ENCODE peak calls at places on chromosomes 5 and 9, in five cellular contexts. G is fibroblast of lung, N is stomach, Q is tibial nerve, P is heart left ventricle. L is an unnamed sample.

GRCh38 chr5:173423452-173424117 is 95.4 kb upstream of the STC2 start:
- DNase-seq in N (no peak), Q (no peak), P (no peak), G (no peak), L (no peak)

GRCh38 chr9:95819636-95820035 is 55.9 kb upstream of the ERCC6L2 start:
- DNase-seq in N (no peak), P (no peak), G (no peak), Q (no peak), L (no peak)

GRCh38 chr9:104748359-104749031 is 1.0 kb downstream of the NIPSNAP3A start:
- DNase-seq in P (no peak), Q (no peak), G (peak), N (no peak), L (no peak)

GRCh38 chr5:133581348-133581747 is 31.0 kb downstream of the FSTL4 start:
- DNase-seq in Q (no peak), G (no peak), P (no peak), N (no peak), L (no peak)

GRCh38 chr5:79613571-79613970 is 1.3 kb downstream of the TENT2 start:
- DNase-seq in Q (no peak), G (no peak), N (no peak), P (no peak), L (no peak)

GRCh38 chr5:172714491-172715420 is 56.2 kb downstream of the DUSP1 start:
- DNase-seq in Q (peak), G (peak), P (peak), N (peak), L (peak)

GRCh38 chr5:137071526-137071925 is 427.6 kb downstream of the SPOCK1 start:
- DNase-seq in G (no peak), Q (no peak), N (no peak), P (no peak), L (no peak)

GRCh38 chr9:124206391-124206790 is 51.4 kb upstream of the NEK6 start:
- DNase-seq in G (no peak), N (no peak), P (no peak), Q (no peak), L (no peak)

GRCh38 chr5:1184481-1184880 is 16.9 kb upstream of the SLC6A19 start:
- DNase-seq in N (no peak), G (no peak), P (no peak), Q (no peak), L (no peak)

GRCh38 chr5:31680528-31680927 is 41.6 kb downstream of the PDZD2 start:
- DNase-seq in Q (no peak), N (no peak), G (no peak), P (peak), L (no peak)

GRCh38 chr9:129778469-129778868 is 24.5 kb upstream of the TOR1B start:
- DNase-seq in N (no peak), G (no peak), Q (no peak), P (no peak), L (no peak)

GRCh38 chr5:57711946-57712345 is 229.3 kb upstream of the ACTBL2 start:
- DNase-seq in G (no peak), P (no peak), Q (no peak), N (no peak), L (no peak)

GRCh38 chr5:180323929-180324632 is 29.1 kb downstream of the GFPT2 start:
- DNase-seq in P (no peak), G (peak), Q (no peak), N (no peak), L (no peak)

GRCh38 chr5:34740306-34740891 is 84.3 kb downstream of the RAI14 start:
- DNase-seq in G (peak), N (no peak), Q (no peak), P (peak), L (no peak)

GRCh38 chr5:155530046-155530445 is 516.5 kb downstream of the KIF4B start:
- DNase-seq in Q (no peak), G (peak), N (no peak), P (no peak), L (no peak)

GRCh38 chr5:127290019-127290945 is at the start of gene MEGF10:
- DNase-seq in Q (peak), N (no peak), P (no peak), G (peak), L (no peak)

GRCh38 chr9:123232332-123232731 is 36.1 kb downstream of the STRBP start:
- DNase-seq in N (no peak), G (no peak), P (no peak), Q (no peak), L (no peak)

GRCh38 chr5:150514708-150515211 is 6.8 kb downstream of the NDST1 start:
- DNase-seq in Q (no peak), N (peak), P (no peak), G (no peak), L (no peak)

GRCh38 chr5:79464695-79465332 is 49.1 kb downstream of the HOMER1 start:
- DNase-seq in G (peak), Q (no peak), P (no peak), N (no peak), L (no peak)

GRCh38 chr5:97096096-97096648 is 46.2 kb downstream of the LIX1 start:
- DNase-seq in Q (no peak), G (peak), P (no peak), N (no peak), L (peak)

GRCh38 chr5:14665110-14665822 is 748 bp downstream of the OTULIN start:
- DNase-seq in Q (no peak), G (no peak), N (peak), P (peak), L (no peak)

GRCh38 chr9:23343226-23343625 is 482.8 kb downstream of the ELAVL2 start:
- DNase-seq in N (no peak), P (no peak), G (no peak), Q (no peak), L (no peak)

GRCh38 chr5:58019614-58020013 is 440.3 kb downstream of the PLK2 start:
- DNase-seq in N (peak), P (peak), Q (peak), G (no peak), L (no peak)

GRCh38 chr5:156137482-156137881 is 189.5 kb upstream of the SGCD start:
- DNase-seq in N (no peak), G (no peak), Q (no peak), P (no peak), L (no peak)

GRCh38 chr9:95313010-95313498 is 4.5 kb downstream of the FANCC start:
- DNase-seq in P (peak), G (peak), Q (peak), N (peak), L (no peak)

DNA sequence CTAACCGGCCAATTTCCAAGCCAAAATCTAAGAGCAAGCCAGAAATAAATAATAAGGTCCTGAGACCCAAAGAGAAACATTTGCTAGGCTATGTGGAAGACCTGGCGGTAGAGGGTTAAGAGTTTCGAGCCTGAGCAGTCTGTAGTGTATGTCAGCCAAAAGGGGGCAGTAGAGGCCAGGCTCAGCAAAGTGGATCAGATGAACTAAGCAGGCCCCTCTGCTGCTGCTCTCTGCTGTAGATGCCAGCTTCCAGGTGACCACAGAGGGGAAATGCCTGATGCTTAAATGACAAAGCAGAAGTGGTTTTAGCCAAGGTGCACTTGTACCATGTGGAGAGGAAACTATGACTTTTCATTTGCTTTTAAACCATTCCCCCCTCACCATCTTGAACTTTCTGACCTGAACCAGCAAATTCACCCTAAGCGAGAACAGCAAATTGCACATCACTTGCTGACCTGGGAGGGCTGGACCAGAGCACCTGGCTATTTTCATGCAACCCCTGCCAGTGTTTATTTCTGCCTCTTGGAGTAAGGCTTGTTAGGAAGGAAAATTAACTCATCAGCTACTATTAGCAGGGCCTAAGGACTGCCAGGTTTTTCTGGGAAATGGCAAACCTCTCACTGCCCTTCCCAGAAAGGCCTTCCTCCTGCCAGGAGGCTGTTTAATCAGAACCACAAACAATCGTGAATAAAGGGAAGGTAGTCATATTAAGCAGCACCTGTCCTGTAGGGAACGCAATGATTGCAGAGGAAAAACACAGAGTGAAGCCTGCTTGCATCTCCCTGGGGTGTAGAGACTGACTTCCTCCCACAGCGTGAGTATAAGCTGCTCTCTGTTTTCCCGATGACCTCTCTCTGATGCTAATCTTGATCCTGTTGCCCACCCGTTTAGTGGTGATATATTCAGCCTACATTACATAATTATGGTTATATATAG is 818.2 kb downstream of the TLR4 start:
- DNase-seq in N (no peak), Q (no peak), P (peak), G (peak), L (no peak)
- TF ChIP-seq CTCF in N (no peak), Q (no peak), P (peak), G (peak), L (peak)

GRCh38 chr5:88826959-88827585 is 55.9 kb downstream of the MEF2C start:
- DNase-seq in N (no peak), G (peak), P (peak), Q (peak), L (peak)
- H3K4me3 ChIP-seq in N (no peak), G (no peak), P (peak), Q (no peak), L (no peak)

GRCh38 chr9:135615666-135616620 is 23.4 kb downstream of the GLT6D1 start:
- DNase-seq in Q (no peak), N (no peak), G (no peak), P (no peak), L (no peak)
- TF ChIP-seq CTCF in Q (no peak), N (no peak), G (no peak), P (no peak), L (peak)

DNA sequence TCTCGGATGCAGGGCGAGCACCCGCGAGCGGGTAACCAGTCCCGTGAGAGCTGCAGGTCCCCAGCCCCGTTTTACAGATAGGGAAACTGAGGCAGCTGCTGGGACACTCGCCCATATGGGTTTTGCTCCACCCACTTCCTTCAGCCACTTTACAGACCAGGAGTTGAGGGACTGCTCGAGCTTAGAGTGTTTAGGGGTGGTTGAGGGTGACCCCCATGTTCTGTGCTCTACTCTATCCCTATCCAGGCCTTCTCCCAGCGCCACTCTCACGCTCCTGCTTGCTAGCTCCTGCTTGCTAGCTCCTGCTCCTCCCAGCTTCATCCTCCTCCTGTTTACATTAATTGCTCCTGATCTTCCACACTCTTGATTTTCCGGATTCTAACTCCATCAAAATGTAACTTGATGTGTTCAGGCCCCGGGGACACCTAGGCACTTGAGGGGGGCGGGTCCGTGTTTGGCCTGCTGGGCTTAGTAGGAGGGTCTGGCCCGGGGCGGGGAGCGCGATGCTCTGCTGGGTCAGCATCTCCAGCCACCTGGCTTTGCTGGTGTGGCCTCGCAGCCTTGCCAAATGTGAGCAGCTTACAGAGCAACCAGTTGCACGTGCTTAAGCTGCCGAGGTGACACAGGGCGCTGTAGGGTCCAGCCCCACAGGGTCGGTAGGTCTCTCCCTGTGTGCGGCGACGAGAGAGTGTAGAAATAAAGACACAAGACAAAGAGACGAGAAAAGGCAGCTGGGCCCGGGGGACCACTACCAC is 1.5 kb upstream of the PTGES2 start:
- DNase-seq in G (no peak), N (no peak), P (no peak), Q (no peak), L (no peak)
- H3K4me3 ChIP-seq in G (peak), N (peak), P (peak), Q (peak), L (peak)

GRCh38 chr9:29212590-29213373 is 1639.5 kb upstream of the C9orf72 start:
- DNase-seq in Q (no peak), N (peak), P (no peak), G (no peak), L (no peak)

GRCh38 chr9:29213374-29214161 is 1640.3 kb upstream of the C9orf72 start:
- DNase-seq in Q (no peak), N (peak), P (no peak), G (no peak), L (no peak)

GRCh38 chr9:29209748-29210276 is 1636.5 kb upstream of the C9orf72 start:
- DNase-seq in G (no peak), P (no peak), N (no peak), Q (no peak), L (no peak)

GRCh38 chr9:29211003-29211584 is 1637.8 kb upstream of the C9orf72 start:
- DNase-seq in Q (no peak), G (no peak), P (no peak), N (no peak), L (no peak)

DNA sequence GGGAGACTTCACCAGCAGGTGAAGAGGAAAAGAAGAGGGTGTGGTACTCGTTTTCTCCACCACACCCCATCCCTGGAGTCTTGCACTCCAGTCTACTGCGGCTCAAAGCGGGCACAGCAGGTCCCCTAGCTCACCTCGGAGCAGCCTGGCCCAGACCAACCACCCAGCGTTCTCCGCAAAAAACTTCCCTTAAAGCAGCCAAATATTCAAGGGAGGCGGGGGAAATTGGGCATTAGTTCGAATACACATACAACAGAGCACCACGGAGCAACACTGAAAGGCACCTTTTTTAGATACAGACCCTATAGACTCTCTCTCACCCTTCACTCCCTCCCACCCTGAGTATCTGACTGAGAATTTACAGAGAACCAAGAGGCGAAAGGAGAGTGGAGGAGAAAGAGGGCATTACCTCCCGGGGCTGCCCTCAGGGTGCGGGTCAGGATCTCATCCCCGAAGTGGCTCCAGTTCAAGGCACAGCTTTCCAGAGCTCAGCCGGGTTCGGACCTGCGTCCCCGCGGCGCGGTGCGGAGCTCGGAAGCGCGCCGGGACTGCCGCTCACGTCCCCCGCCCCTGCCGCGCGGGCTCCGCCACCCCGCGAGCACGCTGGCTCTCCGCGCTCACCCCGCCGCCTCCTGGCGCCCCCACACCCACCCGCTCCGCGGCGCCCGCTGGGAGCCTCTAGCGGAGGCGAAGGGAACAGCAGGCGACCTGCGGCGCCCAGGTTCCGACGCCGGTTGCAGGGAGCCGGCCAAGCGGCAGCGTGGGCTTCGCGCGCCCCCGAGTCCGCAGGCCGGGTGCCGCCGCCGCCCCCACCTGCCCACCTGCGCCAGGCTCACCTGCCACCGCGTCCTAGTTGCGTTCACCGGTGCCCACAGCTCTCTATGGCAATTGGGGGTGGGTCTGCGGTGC is 1638.7 kb upstream of the C9orf72 start:
- DNase-seq in G (peak), P (no peak), N (peak), Q (no peak), L (no peak)
- TF ChIP-seq CTCF in G (peak), P (peak), N (no peak), Q (peak), L (peak)